ENCODE peak calls at places on chromosomes 4 and X, in four cellular contexts. R is mucosa of descending colon, O is GM12864, I is left ventricle myocardium inferior. W is an unnamed sample.

GRCh38 chr4:142350886-142351285 is 495.2 kb downstream of the INPP4B start:
- DNase-seq in R (no peak), O (no peak), I (no peak), W (no peak)

GRCh38 chr4:158033416-158033863 is 139.4 kb downstream of the GASK1B start:
- DNase-seq in R (no peak), I (no peak), O (no peak), W (no peak)

GRCh38 chr4:165537028-165537648 is 158.3 kb downstream of the CPE start:
- DNase-seq in I (no peak), R (no peak), O (no peak), W (no peak)

GRCh38 chr4:114263233-114263632 is 283.8 kb upstream of the ARSJ start:
- DNase-seq in R (no peak), O (no peak), I (no peak), W (no peak)

GRCh38 chr4:81923140-81923539 is 450.7 kb downstream of the HNRNPD start:
- DNase-seq in R (no peak), O (no peak), I (no peak), W (no peak)

GRCh38 chrX:72716766-72717165 is 2.7 kb upstream of the PHKA1 start:
- DNase-seq in R (no peak), O (no peak), I (no peak), W (no peak)

GRCh38 chrX:107674480-107675364 is 46.4 kb downstream of the PRPS1 start:
- DNase-seq in O (no peak), I (peak; percentile 71), R (peak; percentile 64), W (peak; percentile 69)

GRCh38 chr4:145680902-145681301 is 956 bp downstream of the C4orf51 start:
- DNase-seq in I (no peak), O (no peak), R (no peak), W (no peak)

GRCh38 chr4:83618991-83619390 is 83.1 kb downstream of the GPAT3 start:
- DNase-seq in O (no peak), R (no peak), I (no peak), W (no peak)

GRCh38 chrX:57951666-57952319 is 41.5 kb upstream of the ZXDA start:
- DNase-seq in O (no peak), I (peak; percentile 13), R (peak; percentile 43), W (peak; percentile 28)

GRCh38 chrX:5265324-5265723 is 963.3 kb downstream of the NLGN4X start:
- DNase-seq in O (no peak), R (no peak), I (no peak), W (no peak)

GRCh38 chr4:189773909-189774308 is 166.8 kb upstream of the FRG1 start:
- DNase-seq in I (no peak), R (no peak), O (no peak), W (no peak)

GRCh38 chr4:47222276-47222675 is 190.9 kb downstream of the GABRB1 start:
- DNase-seq in O (no peak), R (no peak), I (no peak), W (no peak)

GRCh38 chr4:126955292-126956191 is 677.2 kb upstream of the INTU start:
- DNase-seq in I (no peak), O (no peak), R (peak; percentile 27), W (no peak)

GRCh38 chr4:188329526-188329925 is 190.3 kb downstream of the TRIML1 start:
- DNase-seq in I (no peak), R (no peak), O (no peak), W (no peak)

GRCh38 chr4:142267101-142267500 is 579.0 kb downstream of the INPP4B start:
- DNase-seq in R (no peak), O (no peak), I (no peak), W (no peak)

GRCh38 chrX:139881572-139881971 is 51.3 kb downstream of the ATP11C start:
- DNase-seq in R (no peak), O (no peak), I (no peak), W (no peak)

GRCh38 chrX:26138043-26138442 is at the start of gene MAGEB18:
- DNase-seq in I (no peak), R (no peak), O (no peak), W (no peak)

GRCh38 chr4:145248971-145249370 is 68.6 kb upstream of the OTUD4 start:
- DNase-seq in O (no peak), I (no peak), R (no peak), W (no peak)

GRCh38 chr4:168408620-168409019 is 71.7 kb downstream of the DDX60L start:
- DNase-seq in I (peak; percentile 48), O (no peak), R (no peak), W (no peak)
- H3K4me3 ChIP-seq in I (peak overlapping the region; percentile 29), O (no peak overlapping the region), R (no peak overlapping the region), W (no peak overlapping the region)

DNA sequence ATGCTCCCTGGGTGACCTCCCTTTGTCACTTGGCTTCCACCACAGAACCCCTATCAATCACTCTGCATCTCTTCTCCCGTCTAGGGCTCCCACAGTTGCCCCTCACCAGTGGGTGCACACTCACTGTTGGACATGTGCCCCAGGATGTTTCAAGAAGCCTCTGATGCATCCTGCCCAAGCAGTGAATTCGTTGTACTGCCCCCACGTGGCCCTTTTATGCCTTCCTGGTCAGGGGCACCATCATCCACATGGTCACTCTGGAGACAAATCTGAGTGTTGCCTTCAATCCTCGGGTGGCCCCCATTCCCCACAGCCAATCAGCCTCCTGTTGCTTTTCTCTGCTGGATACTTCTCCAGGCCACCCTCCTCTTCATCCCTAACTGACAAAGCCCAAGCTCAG is 12.2 kb downstream of the ITIH6 start:
- DNase-seq in O (no peak), R (no peak), I (no peak), W (no peak)
- TF ChIP-seq CTCF in O (peak; percentile 26), R (no peak), I (peak; percentile 22), W (no peak)

GRCh38 chrX:154717824-154718223 is 33.1 kb downstream of the GAB3 start:
- DNase-seq in O (no peak), R (no peak), I (no peak), W (no peak)

GRCh38 chrX:154721155-154721554 is 29.7 kb downstream of the GAB3 start:
- DNase-seq in O (no peak), I (no peak), R (no peak), W (no peak)

GRCh38 chrX:154720067-154720466 is 30.8 kb downstream of the GAB3 start:
- DNase-seq in I (no peak), R (no peak), O (no peak), W (no peak)

GRCh38 chrX:154718607-154719006 is 32.3 kb downstream of the GAB3 start:
- DNase-seq in I (no peak), R (no peak), O (no peak), W (no peak)

GRCh38 chrX:154719132-154719675 is 31.7 kb downstream of the GAB3 start:
- DNase-seq in R (no peak), I (no peak), O (no peak), W (no peak)
- H3K4me3 ChIP-seq in R (no peak overlapping the region), I (no peak overlapping the region), O (no peak overlapping the region), W (no peak overlapping the region)

GRCh38 chr4:110344165-110344564 is 131.8 kb upstream of the ENPEP start:
- DNase-seq in R (no peak), I (no peak), O (no peak), W (no peak)
- TF ChIP-seq CTCF in R (no peak), I (peak; percentile 51), O (peak; percentile 24), W (peak; percentile 13)

DNA sequence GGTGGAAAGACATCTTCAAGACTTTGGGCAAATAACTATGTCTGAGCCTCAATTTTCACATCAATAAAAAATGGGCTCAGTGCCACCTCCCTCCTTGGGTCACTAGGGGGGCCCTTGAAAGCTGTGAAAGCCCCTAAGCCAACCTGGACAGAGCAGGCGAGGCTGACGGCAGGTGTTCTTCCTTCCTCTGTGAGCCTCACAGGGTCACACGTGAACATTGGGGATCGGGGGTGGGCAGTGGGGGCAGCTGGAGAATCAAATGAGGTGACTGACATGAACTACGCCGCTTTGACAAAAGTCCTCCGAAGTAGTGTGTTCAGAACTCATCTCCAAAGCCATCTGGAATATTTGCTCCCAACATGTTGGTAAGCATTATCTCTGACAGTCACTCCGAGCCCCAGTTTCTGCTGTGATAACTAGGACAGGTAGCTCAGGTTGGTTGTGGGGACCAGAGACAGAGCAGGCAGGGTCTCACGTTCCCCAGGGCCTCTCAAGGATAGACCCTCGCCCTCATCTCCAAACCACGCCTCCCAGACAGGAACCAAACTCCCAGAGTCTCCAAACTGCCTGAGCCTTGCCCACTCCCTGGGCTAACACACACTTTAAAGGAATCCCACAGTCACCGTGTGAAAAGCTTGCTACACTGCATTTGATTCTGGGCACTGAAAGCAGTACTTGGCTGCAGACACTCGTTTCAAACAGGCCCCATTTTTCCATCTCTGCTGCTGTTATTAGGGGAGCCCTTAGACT is 825 bp upstream of the WFS1 start:
- DNase-seq in I (no peak), R (no peak), O (no peak), W (peak; percentile 41)
- H3K4me3 ChIP-seq in I (peak overlapping the region; percentile 98), R (no peak overlapping the region), O (peak overlapping the region; percentile 42), W (peak overlapping the region; percentile 92)

DNA sequence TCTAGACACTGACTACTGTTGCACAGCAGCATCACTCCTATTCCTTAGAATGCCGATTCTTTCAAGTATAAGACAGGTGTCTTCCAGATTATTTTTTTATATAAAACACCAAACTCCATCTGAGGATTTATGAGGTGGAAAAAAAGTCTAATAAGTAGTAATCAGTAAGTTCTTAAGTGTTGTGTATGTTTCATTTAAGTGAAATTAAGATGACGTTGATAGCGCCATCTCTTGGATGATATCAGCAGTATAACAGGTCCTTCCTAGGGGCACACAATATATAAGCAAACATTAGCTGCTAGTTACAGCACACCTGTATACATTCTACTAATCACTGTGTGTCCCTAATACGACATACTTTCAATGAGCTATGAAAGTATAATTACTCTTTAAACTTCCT is 99.6 kb upstream of the STS start:
- DNase-seq in R (no peak), I (no peak), O (no peak), W (no peak)
- TF ChIP-seq CTCF in R (no peak), I (no peak), O (no peak), W (no peak)

DNA sequence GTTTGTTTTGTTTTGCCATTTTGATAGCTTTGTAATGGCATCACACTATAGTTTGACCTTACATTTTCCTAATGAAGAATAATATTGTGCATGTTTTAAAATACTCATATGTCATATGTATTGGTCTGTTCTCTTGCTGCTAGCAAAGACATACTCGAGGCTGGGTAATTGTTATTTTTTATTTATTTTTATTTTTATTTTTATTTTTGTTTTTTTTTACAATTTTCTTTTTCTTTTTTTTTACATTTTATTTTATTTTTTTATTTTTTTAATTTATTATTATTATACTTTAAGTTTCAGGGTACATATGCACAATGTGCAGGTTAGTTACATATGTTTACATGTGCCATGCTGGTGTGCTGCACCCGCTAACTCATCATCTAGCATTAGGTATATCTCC is 104.6 kb upstream of the GRID2 start:
- DNase-seq in O (no peak), I (no peak), R (no peak), W (no peak)
- H3K4me3 ChIP-seq in O (no peak overlapping the region), I (no peak overlapping the region), R (no peak overlapping the region), W (no peak overlapping the region)

DNA sequence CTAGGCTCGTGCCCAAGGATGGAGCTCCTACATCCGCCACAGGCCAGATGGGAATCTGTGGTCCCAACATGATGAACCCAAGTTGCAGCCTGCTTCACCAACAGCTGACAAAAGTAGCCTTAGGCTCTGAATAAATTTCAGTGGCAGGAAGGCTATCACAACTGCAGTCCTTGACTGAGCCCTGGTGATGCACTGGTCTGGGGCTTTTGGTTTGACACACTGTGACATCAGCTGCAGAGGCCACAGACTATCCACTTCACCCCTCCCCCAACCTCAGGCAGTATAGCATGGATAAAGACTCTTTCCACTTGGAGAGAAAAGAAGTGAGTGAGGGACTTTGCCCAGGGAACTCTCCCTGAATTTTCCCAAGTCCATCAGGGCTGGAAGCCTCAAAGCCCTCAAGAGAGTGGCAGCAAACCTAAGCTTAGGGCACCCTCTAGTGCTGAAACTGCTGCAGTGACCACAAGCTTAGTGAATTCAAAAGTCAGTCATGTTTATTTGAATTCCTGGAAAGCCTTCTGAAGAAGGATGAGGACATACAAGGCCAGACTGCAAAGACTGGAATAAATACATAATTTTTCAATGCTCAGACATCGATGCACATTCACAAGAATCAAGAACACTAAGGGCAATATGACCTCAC is 135.0 kb upstream of the TENT5D start:
- DNase-seq in O (no peak), I (no peak), R (no peak), W (no peak)
- TF ChIP-seq CTCF in O (peak; percentile 39), I (peak; percentile 41), R (no peak), W (peak; percentile 22)

W was measured in lower lobe of right lung.